ENCODE peak calls at places on chromosome 2, in six cellular contexts. One of them, this sample, is unnamed.

GRCh38 chr2:26970244-26970927 is at the start of gene MAPRE3:
- DNase-seq in neural progenitor cell: peak
- DNase-seq in AG10803: peak
- DNase-seq in transverse colon: peak
- DNase-seq in GM12865: peak
- DNase-seq in GM06990: peak
- DNase-seq in this sample: peak

GRCh38 chr2:725464-725863 is 48.3 kb upstream of the TMEM18 start:
- DNase-seq in transverse colon: no peak
- DNase-seq in AG10803: no peak
- DNase-seq in GM06990: no peak
- DNase-seq in GM12865: no peak
- DNase-seq in neural progenitor cell: no peak
- DNase-seq in this sample: no peak

GRCh38 chr2:42450136-42450535 is 43.6 kb downstream of the KCNG3 start:
- DNase-seq in GM12865: no peak
- DNase-seq in GM06990: no peak
- DNase-seq in neural progenitor cell: no peak
- DNase-seq in transverse colon: no peak
- DNase-seq in AG10803: peak
- DNase-seq in this sample: no peak

GRCh38 chr2:86213699-86214502 is 14.6 kb downstream of the MRPL35 start:
- DNase-seq in GM12865: no peak
- DNase-seq in AG10803: no peak
- DNase-seq in GM06990: no peak
- DNase-seq in neural progenitor cell: no peak
- DNase-seq in transverse colon: no peak
- DNase-seq in this sample: no peak

GRCh38 chr2:192236136-192236535 is 41.4 kb upstream of the TMEFF2 start:
- DNase-seq in AG10803: peak
- DNase-seq in GM12865: no peak
- DNase-seq in transverse colon: no peak
- DNase-seq in neural progenitor cell: no peak
- DNase-seq in GM06990: no peak
- DNase-seq in this sample: no peak

GRCh38 chr2:120767486-120768005 is 31.9 kb downstream of the GLI2 start:
- DNase-seq in AG10803: no peak
- DNase-seq in neural progenitor cell: no peak
- DNase-seq in GM06990: no peak
- DNase-seq in transverse colon: no peak
- DNase-seq in GM12865: no peak
- DNase-seq in this sample: no peak

GRCh38 chr2:47405757-47406156 is 2.8 kb downstream of the MSH2 start:
- DNase-seq in GM12865: no peak
- DNase-seq in neural progenitor cell: no peak
- DNase-seq in AG10803: no peak
- DNase-seq in GM06990: no peak
- DNase-seq in transverse colon: no peak
- DNase-seq in this sample: no peak

GRCh38 chr2:127917916-127918315 is 32.2 kb upstream of the AMMECR1L start:
- DNase-seq in transverse colon: no peak
- DNase-seq in neural progenitor cell: no peak
- DNase-seq in AG10803: peak
- DNase-seq in GM12865: no peak
- DNase-seq in GM06990: no peak
- DNase-seq in this sample: no peak

GRCh38 chr2:67954125-67954748 is 108.6 kb downstream of the C1D start:
- DNase-seq in AG10803: no peak
- DNase-seq in neural progenitor cell: no peak
- DNase-seq in GM06990: no peak
- DNase-seq in transverse colon: peak
- DNase-seq in GM12865: no peak
- DNase-seq in this sample: no peak

GRCh38 chr2:159880729-159881128 is 82.7 kb upstream of the CD302 start:
- DNase-seq in AG10803: no peak
- DNase-seq in transverse colon: no peak
- DNase-seq in GM12865: no peak
- DNase-seq in neural progenitor cell: peak
- DNase-seq in GM06990: no peak
- DNase-seq in this sample: no peak

GRCh38 chr2:64447317-64448060 is 6.5 kb upstream of the LGALSL start:
- DNase-seq in GM12865: no peak
- DNase-seq in neural progenitor cell: no peak
- DNase-seq in GM06990: no peak
- DNase-seq in transverse colon: no peak
- DNase-seq in AG10803: no peak
- DNase-seq in this sample: no peak

GRCh38 chr2:177758591-177759371 is 313.8 kb downstream of the PDE11A start:
- DNase-seq in GM06990: no peak
- DNase-seq in GM12865: no peak
- DNase-seq in transverse colon: peak
- DNase-seq in AG10803: peak
- DNase-seq in neural progenitor cell: peak
- DNase-seq in this sample: no peak

GRCh38 chr2:236715077-236715476 is 145.5 kb downstream of the ACKR3 start:
- DNase-seq in transverse colon: no peak
- DNase-seq in AG10803: peak
- DNase-seq in GM06990: no peak
- DNase-seq in GM12865: no peak
- DNase-seq in neural progenitor cell: peak
- DNase-seq in this sample: no peak

GRCh38 chr2:226882606-226883005 is 46.8 kb downstream of the RHBDD1 start:
- DNase-seq in GM06990: no peak
- DNase-seq in AG10803: no peak
- DNase-seq in transverse colon: no peak
- DNase-seq in GM12865: no peak
- DNase-seq in neural progenitor cell: no peak
- DNase-seq in this sample: no peak

GRCh38 chr2:205734436-205734835 is 52.1 kb downstream of the NRP2 start:
- DNase-seq in GM06990: no peak
- DNase-seq in GM12865: no peak
- DNase-seq in neural progenitor cell: peak
- DNase-seq in transverse colon: no peak
- DNase-seq in AG10803: peak
- DNase-seq in this sample: no peak

GRCh38 chr2:26612522-26613240 is 28.5 kb downstream of the CIB4 start:
- DNase-seq in GM06990: no peak
- DNase-seq in GM12865: no peak
- DNase-seq in AG10803: no peak
- DNase-seq in neural progenitor cell: no peak
- DNase-seq in transverse colon: peak
- DNase-seq in this sample: no peak

GRCh38 chr2:44937688-44938240 is 3.7 kb upstream of the SIX3 start:
- DNase-seq in AG10803: no peak
- DNase-seq in neural progenitor cell: peak
- DNase-seq in GM06990: peak
- DNase-seq in transverse colon: no peak
- DNase-seq in GM12865: peak
- DNase-seq in this sample: peak
- TF ChIP-seq CTCF in AG10803: no peak
- TF ChIP-seq CTCF in neural progenitor cell: peak
- TF ChIP-seq CTCF in GM06990: no peak
- TF ChIP-seq CTCF in transverse colon: no peak
- TF ChIP-seq CTCF in GM12865: no peak
- TF ChIP-seq CTCF in this sample: peak

GRCh38 chr2:31889044-31889443 is 121.8 kb downstream of the MEMO1 start:
- DNase-seq in transverse colon: no peak
- DNase-seq in GM12865: no peak
- DNase-seq in GM06990: no peak
- DNase-seq in AG10803: no peak
- DNase-seq in neural progenitor cell: no peak
- DNase-seq in this sample: no peak

GRCh38 chr2:31893093-31893492 is 117.7 kb downstream of the MEMO1 start:
- DNase-seq in neural progenitor cell: peak
- DNase-seq in transverse colon: no peak
- DNase-seq in GM12865: no peak
- DNase-seq in AG10803: no peak
- DNase-seq in GM06990: no peak
- DNase-seq in this sample: no peak

GRCh38 chr2:31886700-31887099 is 124.1 kb downstream of the MEMO1 start:
- DNase-seq in AG10803: no peak
- DNase-seq in transverse colon: no peak
- DNase-seq in GM12865: peak
- DNase-seq in GM06990: no peak
- DNase-seq in neural progenitor cell: peak
- DNase-seq in this sample: no peak

GRCh38 chr2:31888550-31888949 is 122.3 kb downstream of the MEMO1 start:
- DNase-seq in transverse colon: no peak
- DNase-seq in neural progenitor cell: no peak
- DNase-seq in GM12865: no peak
- DNase-seq in AG10803: peak
- DNase-seq in GM06990: no peak
- DNase-seq in this sample: no peak
- TF ChIP-seq CTCF in transverse colon: no peak
- TF ChIP-seq CTCF in neural progenitor cell: no peak
- TF ChIP-seq CTCF in GM12865: no peak
- TF ChIP-seq CTCF in AG10803: no peak
- TF ChIP-seq CTCF in GM06990: no peak
- TF ChIP-seq CTCF in this sample: no peak

DNA sequence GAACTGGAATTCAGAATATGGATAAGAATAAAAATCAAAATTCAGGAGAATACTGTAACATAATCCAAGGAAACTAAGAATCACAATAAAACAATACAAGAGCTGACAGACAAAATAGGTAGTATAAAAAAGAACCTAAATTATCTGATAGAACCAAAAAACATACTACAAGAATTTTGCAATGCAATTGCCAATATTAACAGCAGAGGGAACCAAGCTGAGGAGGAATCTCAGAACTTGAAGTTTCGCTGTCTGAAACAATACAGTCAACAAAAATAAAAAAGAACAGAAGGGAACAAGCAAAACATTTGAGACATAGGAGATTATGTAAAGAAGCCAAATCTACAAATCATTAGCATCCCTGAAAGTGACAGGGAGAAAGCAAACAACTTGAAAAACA is 84.1 kb upstream of the GALNT13 start:
- DNase-seq in AG10803: no peak
- DNase-seq in neural progenitor cell: no peak
- DNase-seq in GM06990: no peak
- DNase-seq in GM12865: no peak
- DNase-seq in transverse colon: no peak
- DNase-seq in this sample: no peak
- TF ChIP-seq CTCF in AG10803: no peak
- TF ChIP-seq CTCF in neural progenitor cell: peak
- TF ChIP-seq CTCF in GM06990: no peak
- TF ChIP-seq CTCF in GM12865: no peak
- TF ChIP-seq CTCF in transverse colon: no peak
- TF ChIP-seq CTCF in this sample: no peak

DNA sequence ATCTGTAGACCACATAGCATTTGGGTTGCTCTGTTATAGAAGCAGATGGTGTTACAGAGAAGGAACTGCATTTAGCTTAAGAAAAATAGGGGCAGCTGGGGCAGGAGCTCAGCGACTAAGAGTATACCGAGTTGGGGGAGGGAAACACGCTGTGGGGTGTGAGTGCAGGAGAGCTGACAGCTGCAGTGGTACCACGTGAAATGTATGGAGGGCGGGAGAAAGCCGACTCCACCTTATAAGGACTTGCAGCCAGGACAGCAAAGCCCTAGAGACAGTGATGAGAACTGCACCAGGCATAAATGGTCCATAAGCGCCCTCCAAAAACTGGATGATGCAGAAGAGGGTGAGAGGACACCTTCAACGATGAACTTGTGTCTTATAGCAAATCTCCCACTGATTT is 237.6 kb downstream of the PRKCE start:
- DNase-seq in GM06990: peak
- DNase-seq in GM12865: peak
- DNase-seq in AG10803: no peak
- DNase-seq in neural progenitor cell: peak
- DNase-seq in transverse colon: peak
- DNase-seq in this sample: peak
- TF ChIP-seq CTCF in GM06990: no peak
- TF ChIP-seq CTCF in GM12865: peak
- TF ChIP-seq CTCF in AG10803: peak
- TF ChIP-seq CTCF in neural progenitor cell: peak
- TF ChIP-seq CTCF in transverse colon: peak
- TF ChIP-seq CTCF in this sample: no peak

GRCh38 chr2:54671875-54672586 is 51.4 kb upstream of the EML6 start:
- DNase-seq in AG10803: peak
- DNase-seq in neural progenitor cell: no peak
- DNase-seq in GM12865: no peak
- DNase-seq in transverse colon: no peak
- DNase-seq in GM06990: no peak
- DNase-seq in this sample: no peak
- TF ChIP-seq CTCF in AG10803: no peak
- TF ChIP-seq CTCF in neural progenitor cell: no peak
- TF ChIP-seq CTCF in GM12865: no peak
- TF ChIP-seq CTCF in transverse colon: no peak
- TF ChIP-seq CTCF in GM06990: no peak
- TF ChIP-seq CTCF in this sample: no peak

DNA sequence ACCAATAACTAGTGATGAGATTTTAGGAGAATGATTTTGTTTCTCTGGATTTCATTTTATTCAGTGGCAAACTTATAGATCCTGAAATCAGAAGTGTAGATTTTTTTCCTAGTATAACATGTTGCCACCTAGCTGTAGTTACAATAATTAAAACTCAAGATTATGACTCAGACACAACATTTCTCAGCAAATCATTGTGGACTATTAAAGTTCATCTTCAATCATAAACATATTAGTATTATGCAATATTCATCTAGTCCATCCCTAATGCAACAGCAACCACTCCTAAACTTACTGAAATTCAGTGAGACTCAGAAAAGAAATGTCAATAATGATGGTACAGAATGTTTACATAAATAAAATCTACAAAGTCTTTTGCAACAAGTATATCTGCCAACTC is 51.3 kb downstream of the USP34 start:
- DNase-seq in AG10803: no peak
- DNase-seq in transverse colon: no peak
- DNase-seq in GM06990: no peak
- DNase-seq in GM12865: no peak
- DNase-seq in neural progenitor cell: no peak
- DNase-seq in this sample: no peak
- TF ChIP-seq CTCF in AG10803: no peak
- TF ChIP-seq CTCF in transverse colon: no peak
- TF ChIP-seq CTCF in GM06990: no peak
- TF ChIP-seq CTCF in GM12865: no peak
- TF ChIP-seq CTCF in neural progenitor cell: no peak
- TF ChIP-seq CTCF in this sample: no peak

DNA sequence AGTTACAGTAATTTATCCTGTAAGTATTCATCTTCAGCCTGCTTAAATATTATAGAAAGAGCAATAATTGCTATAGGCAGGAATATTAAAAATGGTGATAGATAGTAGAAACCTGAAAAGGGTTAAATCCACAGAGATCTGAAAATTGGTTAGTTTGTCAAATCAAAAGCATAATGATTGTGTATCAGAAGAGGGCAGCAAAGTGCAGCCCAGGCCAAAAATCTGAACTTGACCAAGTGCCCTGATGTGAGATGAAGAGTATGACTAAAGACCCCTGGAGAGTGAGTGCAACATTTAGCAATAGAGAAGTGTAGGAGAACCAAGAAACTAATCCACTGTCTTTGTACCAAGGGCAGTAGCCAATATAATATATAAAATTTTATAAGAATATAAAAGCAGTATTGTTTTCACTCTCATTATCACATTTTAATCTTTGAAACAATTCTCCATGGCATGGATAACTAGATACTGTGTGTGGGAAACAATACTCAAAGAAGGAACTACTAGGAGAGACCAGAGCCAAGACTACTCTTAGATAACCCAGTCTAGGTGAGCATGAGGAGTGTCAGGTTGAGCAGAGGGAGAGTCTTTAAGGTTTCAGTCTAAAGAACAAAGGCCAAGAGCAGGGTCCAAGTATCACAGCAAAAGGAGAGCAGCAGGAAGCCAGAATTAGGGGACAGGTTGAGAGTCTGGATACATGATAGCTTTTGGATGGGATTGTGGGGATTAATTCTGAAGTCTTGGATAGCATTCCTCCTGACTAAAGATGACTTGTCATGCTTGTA is 148.7 kb downstream of the CALCRL start:
- DNase-seq in GM06990: no peak
- DNase-seq in GM12865: peak
- DNase-seq in transverse colon: no peak
- DNase-seq in AG10803: peak
- DNase-seq in neural progenitor cell: no peak
- DNase-seq in this sample: no peak
- TF ChIP-seq CTCF in GM06990: peak
- TF ChIP-seq CTCF in GM12865: peak
- TF ChIP-seq CTCF in transverse colon: no peak
- TF ChIP-seq CTCF in AG10803: peak
- TF ChIP-seq CTCF in neural progenitor cell: peak
- TF ChIP-seq CTCF in this sample: no peak